ENCODE peak calls at places on chromosomes 6 and 20, in eight cellular contexts. U is stomach, L is ovary, N is A549, J is breast epithelium, S is tibial nerve, W is endothelial cell of umbilical vein, C is heart left ventricle. H is an unnamed sample.

GRCh38 chr6:11738681-11739375 is 39.8 kb downstream of the ADTRP start:
- DNase-seq in U (no peak), N (no peak), C (no peak), W (peak), L (no peak), J (no peak), S (no peak), H (no peak)

GRCh38 chr6:111382476-111383294 is 100.3 kb downstream of the REV3L start:
- DNase-seq in J (no peak), S (no peak), U (no peak), L (no peak), N (no peak), C (peak), W (no peak), H (no peak)

GRCh38 chr6:42788671-42789070 is 6.8 kb downstream of the BICRAL start:
- DNase-seq in S (no peak), L (no peak), J (peak), N (no peak), C (no peak), W (no peak), U (no peak), H (no peak)

GRCh38 chr20:49993301-49993751 is 10.5 kb downstream of the SNAI1 start:
- DNase-seq in N (no peak), U (no peak), C (no peak), J (no peak), L (no peak), S (peak), W (no peak), H (no peak)

GRCh38 chr6:136975089-136975715 is 53.1 kb downstream of the SLC35D3 start:
- DNase-seq in C (no peak), L (no peak), U (no peak), W (no peak), N (no peak), S (no peak), J (no peak), H (no peak)

GRCh38 chr6:41413250-41413649 is 77.8 kb downstream of the NCR2 start:
- DNase-seq in S (no peak), C (peak), W (no peak), N (no peak), L (no peak), J (no peak), U (no peak), H (no peak)

GRCh38 chr6:33446356-33446755 is 8.0 kb upstream of the ZBTB9 start:
- DNase-seq in N (no peak), U (no peak), W (no peak), C (no peak), L (no peak), J (no peak), S (no peak), H (no peak)

GRCh38 chr6:14066782-14067406 is 50.7 kb upstream of the CD83 start:
- DNase-seq in W (peak), J (peak), C (no peak), N (peak), U (no peak), L (no peak), S (peak), H (peak)

GRCh38 chr6:11207199-11207968 is 25.1 kb downstream of the NEDD9 start:
- DNase-seq in C (peak), W (peak), U (peak), N (peak), S (peak), L (no peak), J (peak), H (no peak)

GRCh38 chr6:167307342-167307955 is 16.3 kb downstream of the UNC93A start:
- DNase-seq in N (no peak), S (no peak), C (no peak), J (no peak), L (no peak), W (no peak), U (no peak), H (no peak)

GRCh38 chr20:25249198-25249931 is 1.5 kb downstream of the PYGB start:
- DNase-seq in L (no peak), S (no peak), C (no peak), J (peak), N (no peak), W (peak), U (no peak), H (no peak)

GRCh38 chr6:81636930-81637568 is 115.4 kb downstream of the TENT5A start:
- DNase-seq in S (no peak), C (no peak), N (no peak), J (no peak), W (no peak), L (no peak), U (no peak), H (no peak)

GRCh38 chr20:22333885-22334545 is 250.4 kb downstream of the FOXA2 start:
- DNase-seq in L (peak), N (peak), J (peak), S (peak), U (peak), C (peak), W (peak), H (peak)

GRCh38 chr6:30759575-30760239 is 15.4 kb upstream of the IER3 start:
- DNase-seq in J (no peak), N (peak), L (no peak), U (no peak), W (peak), C (no peak), S (no peak), H (no peak)

GRCh38 chr20:57902478-57902877 is 192.7 kb upstream of the PMEPA1 start:
- DNase-seq in L (no peak), C (no peak), J (no peak), W (no peak), S (no peak), N (no peak), U (no peak), H (no peak)

GRCh38 chr6:143406673-143407072 is 43.8 kb downstream of the ADAT2 start:
- DNase-seq in L (no peak), J (no peak), U (no peak), W (no peak), S (no peak), C (no peak), N (no peak), H (no peak)

GRCh38 chr6:78505178-78505577 is 362.2 kb upstream of the IRAK1BP1 start:
- DNase-seq in S (no peak), U (no peak), C (no peak), J (no peak), L (no peak), W (no peak), N (no peak), H (no peak)

GRCh38 chr6:165266236-165267025 is 43.0 kb downstream of the C6orf118 start:
- DNase-seq in U (no peak), W (no peak), J (no peak), C (no peak), N (no peak), S (no peak), L (no peak), H (no peak)

GRCh38 chr6:125486881-125487280 is 185.1 kb upstream of the HDDC2 start:
- DNase-seq in U (no peak), S (no peak), N (no peak), C (no peak), L (no peak), W (peak), J (no peak), H (no peak)

GRCh38 chr6:116682334-116682712 is 1.3 kb downstream of the KPNA5 start:
- DNase-seq in J (no peak), W (peak), C (no peak), S (no peak), N (no peak), L (peak), U (no peak), H (peak)

GRCh38 chr20:10696650-10697049 is 22.9 kb upstream of the JAG1 start:
- DNase-seq in U (no peak), J (no peak), W (no peak), N (no peak), C (no peak), S (no peak), L (no peak), H (peak)

GRCh38 chr6:112881027-112881426 is 533.9 kb downstream of the RFPL4B start:
- DNase-seq in J (no peak), U (no peak), W (no peak), N (no peak), L (no peak), C (no peak), S (no peak), H (no peak)

GRCh38 chr20:62376112-62377063 is 9.3 kb upstream of the LAMA5 start:
- DNase-seq in S (no peak), N (peak), L (no peak), U (peak), W (no peak), J (no peak), C (peak), H (no peak)

GRCh38 chr6:37783025-37783825 is 36.3 kb upstream of the ZFAND3 start:
- DNase-seq in U (no peak), C (no peak), L (peak), W (no peak), N (no peak), S (no peak), J (no peak), H (no peak)

GRCh38 chr20:2692036-2692885 is at the start of gene EBF4:
- DNase-seq in C (peak), N (peak), J (peak), W (peak), L (peak), U (peak), S (peak), H (peak)
- TF ChIP-seq POLR2A in C (no peak), N (no peak), J (no peak), W (no peak), L (peak), U (no peak), S (no peak), H (no peak)

DNA sequence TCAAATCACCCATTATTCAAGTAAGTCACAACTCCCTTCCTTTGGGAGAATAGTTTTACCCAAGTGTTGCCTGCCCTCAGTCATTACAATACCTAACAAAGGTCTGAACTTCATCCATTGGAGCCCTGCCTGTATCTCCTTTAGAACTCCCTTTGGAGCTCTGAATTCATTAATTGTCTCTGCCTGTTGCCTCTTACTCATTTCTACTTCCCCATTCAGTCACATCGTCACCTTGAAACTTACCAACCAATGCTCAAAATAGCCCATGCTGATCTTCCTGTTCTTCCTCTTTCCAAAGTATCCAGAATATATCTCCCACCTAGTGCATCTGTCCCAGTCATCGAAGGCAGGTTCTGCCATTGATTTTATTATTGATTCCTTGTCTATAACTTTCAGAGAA is 120.7 kb upstream of the ADGRF1 start:
- DNase-seq in C (no peak), U (no peak), L (no peak), S (no peak), N (no peak), J (no peak), W (no peak), H (no peak)
- TF ChIP-seq POLR2A in C (no peak), U (no peak), L (no peak), S (no peak), N (no peak), J (no peak), W (no peak), H (no peak)

GRCh38 chr6:90095788-90096187 is 200.9 kb downstream of the BACH2 start:
- DNase-seq in S (no peak), W (no peak), C (no peak), N (no peak), L (no peak), U (no peak), J (no peak), H (no peak)
- TF ChIP-seq POLR2A in S (no peak), W (no peak), C (no peak), N (no peak), L (no peak), U (no peak), J (no peak), H (no peak)

GRCh38 chr20:35273449-35274171 is 4.3 kb downstream of the MMP24OS start:
- DNase-seq in N (no peak), J (no peak), W (no peak), C (peak), S (no peak), U (peak), L (no peak), H (no peak)
- TF ChIP-seq POLR2A in N (no peak), J (no peak), W (no peak), C (no peak), S (no peak), U (no peak), L (no peak), H (no peak)

DNA sequence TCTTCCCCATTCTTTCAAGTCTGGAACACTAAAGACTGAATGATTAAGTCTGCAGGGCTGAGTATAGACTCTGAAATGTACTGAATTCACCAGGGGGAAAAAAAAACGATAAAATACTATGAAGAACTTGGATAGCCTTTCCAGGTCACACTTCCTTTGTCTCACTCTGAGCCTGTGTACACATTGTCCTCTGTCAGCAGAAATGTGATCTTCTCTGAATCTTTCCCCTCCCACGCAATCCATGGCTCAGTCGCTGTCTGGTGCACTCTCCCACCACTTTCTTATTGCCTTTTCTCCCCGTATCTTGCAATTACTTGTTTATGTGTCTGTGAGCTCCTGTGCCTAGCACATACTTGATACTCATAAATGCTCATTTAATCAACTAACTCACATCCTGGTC is 212.6 kb upstream of the RSPO3 start:
- DNase-seq in L (no peak), N (no peak), J (no peak), S (no peak), C (no peak), W (no peak), U (no peak), H (no peak)
- TF ChIP-seq POLR2A in L (no peak), N (no peak), J (no peak), S (no peak), C (no peak), W (no peak), U (no peak), H (no peak)

GRCh38 chr20:35700625-35701148 is 1.5 kb downstream of the ROMO1 start:
- DNase-seq in C (no peak), N (no peak), L (no peak), W (no peak), S (no peak), U (peak), J (no peak), H (no peak)

GRCh38 chr20:35704514-35705261 is 5.5 kb downstream of the ROMO1 start:
- DNase-seq in U (no peak), S (no peak), N (no peak), C (no peak), J (no peak), L (no peak), W (no peak), H (no peak)

GRCh38 chr20:35702824-35703695 is 3.9 kb downstream of the ROMO1 start:
- DNase-seq in L (no peak), W (no peak), N (no peak), S (no peak), U (no peak), J (no peak), C (no peak), H (no peak)

GRCh38 chr20:35699914-35700624 is 864 bp downstream of the ROMO1 start:
- DNase-seq in U (no peak), S (no peak), L (no peak), C (no peak), W (peak), N (no peak), J (no peak), H (no peak)

DNA sequence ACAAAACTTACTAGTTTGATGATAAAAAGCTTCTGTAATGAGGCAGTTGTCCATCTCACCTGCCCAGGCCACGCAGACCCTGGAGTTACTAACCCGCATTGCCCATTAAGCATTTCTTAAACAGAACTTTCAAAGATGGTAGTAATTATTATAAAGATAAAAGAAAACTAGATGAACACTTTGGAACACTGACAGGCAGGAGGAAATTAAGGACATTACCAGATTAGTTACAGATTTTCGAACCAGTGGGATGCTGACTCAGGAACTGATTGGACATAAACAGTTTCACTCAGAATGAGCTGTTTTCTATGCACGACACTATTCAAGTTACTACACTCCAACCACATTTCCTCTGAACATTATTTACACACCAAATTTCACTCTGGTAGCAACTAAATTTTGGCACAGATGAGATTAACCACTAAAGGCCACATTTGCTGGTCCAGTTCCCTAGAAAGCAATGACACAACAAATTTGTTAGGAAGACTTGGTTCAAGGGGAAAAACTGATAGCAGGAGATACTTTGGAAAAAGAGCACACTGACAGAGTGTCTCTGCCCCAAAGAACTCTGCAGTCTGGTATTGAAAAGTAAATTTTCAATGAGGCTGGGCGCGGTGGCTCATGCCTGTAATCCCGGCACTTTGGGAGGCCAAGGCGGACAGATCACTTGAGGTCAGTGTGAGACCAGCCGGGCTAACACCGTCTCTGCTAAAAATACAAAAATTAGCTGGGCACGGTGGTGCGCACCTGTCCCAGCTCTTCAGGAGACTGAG is 3.0 kb downstream of the ROMO1 start:
- DNase-seq in J (no peak), N (no peak), L (no peak), U (no peak), W (no peak), S (no peak), C (no peak), H (no peak)
- TF ChIP-seq POLR2A in J (no peak), N (no peak), L (no peak), U (no peak), W (no peak), S (no peak), C (no peak), H (no peak)

GRCh38 chr6:2765896-2766766 is 938 bp downstream of the WRNIP1 start:
- DNase-seq in S (no peak), W (peak), N (peak), L (peak), J (peak), U (peak), C (peak), H (peak)
- TF ChIP-seq POLR2A in S (no peak), W (no peak), N (no peak), L (no peak), J (no peak), U (no peak), C (no peak), H (no peak)

H was measured in erythroblast.